ENCODE peak calls at places on chromosomes 12 and 14, in four cellular contexts. Z is IMR-90; F is CD8-positive, alpha-beta memory T cell; R is Caco-2. H is an unnamed sample. For H3K9me3 and H3K36me3, the result is how much of the 10 kb centered on the place peaks cover.

GRCh38 chr12:103140217-103140616 is 182.7 kb downstream of the ASCL1 start:
- DNase-seq in Z (no peak), F (no peak), R (no peak), H (no peak)

GRCh38 chr14:92637228-92637627 is 111.2 kb downstream of the LGMN start:
- DNase-seq in Z (peak), F (no peak), R (no peak), H (no peak)

GRCh38 chr14:98864211-98864610 is 407.8 kb downstream of the BCL11B start:
- DNase-seq in Z (no peak), F (no peak), R (no peak), H (no peak)

GRCh38 chr14:77208266-77208978 is 26.8 kb downstream of the TMEM63C start:
- DNase-seq in Z (peak), F (peak), R (peak), H (peak)

GRCh38 chr12:131965073-131965472 is 15.3 kb downstream of the EP400 start:
- DNase-seq in Z (peak), F (no peak), R (no peak), H (no peak)

GRCh38 chr12:75812341-75813018 is 219.1 kb downstream of the PHLDA1 start:
- DNase-seq in Z (peak), F (no peak), R (no peak), H (peak)

GRCh38 chr14:80055912-80056801 is 155.1 kb downstream of the DIO2 start:
- DNase-seq in Z (peak), F (no peak), R (peak), H (no peak)

GRCh38 chr14:73295198-73295796 is 58.0 kb downstream of the PAPLN start:
- DNase-seq in Z (peak), F (peak), R (peak), H (no peak)

GRCh38 chr12:18718462-18718861 is 19.4 kb downstream of the PLCZ1 start:
- DNase-seq in Z (no peak), F (no peak), R (no peak), H (no peak)

GRCh38 chr12:1595026-1595561 is 713 bp upstream of the FBXL14 start:
- DNase-seq in Z (no peak), F (no peak), R (no peak), H (no peak)

GRCh38 chr12:46517579-46517962 is 145.0 kb upstream of the SLC38A2 start:
- DNase-seq in Z (no peak), F (no peak), R (no peak), H (no peak)

GRCh38 chr14:44846232-44846824 is 115.4 kb downstream of the KLHL28 start:
- DNase-seq in Z (peak), F (peak), R (peak), H (no peak)

GRCh38 chr14:89428556-89429196 is 11.6 kb upstream of the FOXN3 start:
- DNase-seq in Z (peak), F (no peak), R (peak), H (peak)

GRCh38 chr12:77940011-77940423 is 109.3 kb downstream of the NAV3 start:
- DNase-seq in Z (peak), F (no peak), R (peak), H (peak)

GRCh38 chr12:48865441-48866290 is at the start of gene RND1:
- DNase-seq in Z (peak), F (peak), R (peak), H (peak)

GRCh38 chr14:81205639-81206038 is 15.1 kb downstream of the GTF2A1 start:
- DNase-seq in Z (peak), F (no peak), R (no peak), H (no peak)

GRCh38 chr12:91361864-91362263 is 179.2 kb upstream of the DCN start:
- DNase-seq in Z (peak), F (peak), R (peak), H (no peak)

GRCh38 chr14:44041700-44042099 is 465.4 kb downstream of the FSCB start:
- DNase-seq in Z (no peak), F (no peak), R (no peak), H (no peak)

GRCh38 chr14:50985124-50985815 is 41.0 kb upstream of the PYGL start:
- DNase-seq in Z (no peak), F (no peak), R (no peak), H (no peak)

GRCh38 chr14:86217523-86217922 is 687.6 kb downstream of the FLRT2 start:
- DNase-seq in Z (no peak), F (no peak), R (no peak), H (no peak)

GRCh38 chr12:31970199-31970598 is 11.0 kb downstream of the RESF1 start:
- DNase-seq in Z (no peak), F (no peak), R (no peak), H (no peak)

GRCh38 chr12:112130461-112130998 is 5.2 kb downstream of the TRAFD1 start:
- DNase-seq in Z (peak), F (peak), R (no peak), H (no peak)

GRCh38 chr14:90438841-90439240 is 42.0 kb downstream of the CALM1 start:
- DNase-seq in Z (no peak), F (no peak), R (no peak), H (no peak)

GRCh38 chr14:22151091-22151490 is 437.9 kb downstream of the DAD1 start:
- DNase-seq in Z (no peak), F (no peak), R (no peak), H (no peak)

GRCh38 chr12:27969011-27969900 is 3.3 kb downstream of the PTHLH start:
- DNase-seq in Z (peak), F (no peak), R (peak), H (no peak)

GRCh38 chr12:57655541-57656240 is 22.7 kb upstream of the B4GALNT1 start:
- DNase-seq in Z (no peak), F (no peak), R (no peak), H (no peak)

GRCh38 chr14:87013583-87013982 is 979.4 kb downstream of the GALC start:
- DNase-seq in Z (peak), F (no peak), R (no peak), H (no peak)

GRCh38 chr14:52327374-52328226 is 13.5 kb downstream of the PTGER2 start:
- DNase-seq in Z (peak), F (no peak), R (no peak), H (no peak)

GRCh38 chr12:106276032-106276728 is 26.4 kb upstream of the TCP11L2 start:
- DNase-seq in Z (no peak), F (no peak), R (no peak), H (no peak)

GRCh38 chr14:69780092-69780491 is 13.2 kb downstream of the SRSF5 start:
- DNase-seq in Z (no peak), F (no peak), R (no peak), H (no peak)

GRCh38 chr12:27493260-27493935 is 30.6 kb upstream of the PPFIBP1 start:
- DNase-seq in Z (peak), F (no peak), R (no peak), H (no peak)

GRCh38 chr12:2750185-2750584 is 44.6 kb upstream of the FKBP4 start:
- DNase-seq in Z (no peak), F (no peak), R (no peak), H (no peak)

GRCh38 chr12:122862872-122863701 is 27.8 kb downstream of the HIP1R start:
- DNase-seq in Z (no peak), F (no peak), R (peak), H (no peak)

GRCh38 chr14:35197015-35197414 is 74.7 kb downstream of the PRORP start:
- DNase-seq in Z (peak), F (no peak), R (no peak), H (no peak)

GRCh38 chr14:69997849-69998248 is 118.6 kb downstream of the SMOC1 start:
- DNase-seq in Z (peak), F (no peak), R (no peak), H (peak)

DNA sequence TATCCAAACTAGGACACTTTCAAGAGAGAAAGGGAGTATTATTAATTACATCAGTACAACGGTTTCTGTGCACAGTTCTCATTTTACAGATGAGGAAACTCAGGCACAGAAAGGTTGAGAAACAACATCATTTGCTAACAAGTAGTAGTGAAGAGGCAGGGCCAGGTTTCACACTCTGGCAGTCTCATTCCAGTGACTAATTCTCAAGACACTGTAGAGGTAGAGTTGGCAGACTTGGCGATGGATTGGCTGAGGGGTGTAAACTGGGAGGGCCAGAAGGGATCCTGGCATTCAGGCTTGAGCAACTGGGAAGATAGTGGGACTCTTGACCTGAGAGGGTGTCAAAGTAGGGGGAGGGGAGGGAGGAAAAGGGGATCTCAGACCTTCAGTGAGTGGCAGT is 73.8 kb upstream of the BDKRB2 start:
- DNase-seq in Z (peak), F (no peak), R (no peak), H (peak)
- H3K4me3 ChIP-seq in Z (no peak), F (no peak), R (no peak), H (no peak)

DNA sequence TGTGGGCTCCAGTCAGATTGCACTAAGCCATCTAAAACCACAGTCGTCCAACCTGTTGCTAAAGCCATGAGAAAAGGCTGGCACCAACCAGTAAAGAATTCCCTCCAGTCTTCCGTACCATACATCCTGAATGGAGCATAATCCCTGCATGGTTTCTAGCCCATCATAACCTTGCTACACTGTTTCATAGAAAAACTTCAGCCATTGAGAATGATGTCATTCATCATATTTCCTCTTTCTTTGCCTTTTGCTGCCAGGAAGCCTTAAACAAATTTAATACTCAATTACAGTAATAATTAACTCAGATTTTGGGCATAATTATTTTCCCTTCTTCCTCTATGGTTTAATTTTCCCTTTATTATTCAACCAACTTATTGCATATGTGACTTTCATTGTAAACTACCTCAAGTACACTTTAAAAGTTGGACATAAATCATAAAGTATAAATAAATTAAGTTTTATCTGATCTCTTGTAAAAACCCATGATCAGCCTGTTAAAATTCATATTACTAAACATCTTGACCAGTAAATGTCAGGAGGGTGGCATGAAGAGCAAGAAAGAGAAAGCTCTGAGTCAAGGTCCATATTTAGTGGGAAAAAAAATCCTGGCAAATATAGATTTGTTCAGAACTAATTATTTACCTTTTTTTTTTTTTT is 264.7 kb downstream of the ZFP36L1 start:
- DNase-seq in Z (no peak), F (no peak), R (no peak), H (no peak)
- H3K9me3 ChIP-seq in Z (under half), F (under half), R (under half), H (under half)

GRCh38 chr12:62379026-62379722 is 87.5 kb upstream of the MON2 start:
- DNase-seq in Z (peak), F (no peak), R (no peak), H (no peak)

GRCh38 chr12:62379723-62380045 is 86.9 kb upstream of the MON2 start:
- DNase-seq in Z (no peak), F (no peak), R (no peak), H (no peak)

GRCh38 chr12:62382526-62382925 is 84.1 kb upstream of the MON2 start:
- DNase-seq in Z (no peak), F (no peak), R (no peak), H (no peak)
- H3K36me3 ChIP-seq in Z (under half), F (under half), R (under half), H (under half)

GRCh38 chr14:60331201-60332045 is 82.4 kb downstream of the PPM1A start:
- DNase-seq in Z (peak), F (peak), R (peak), H (peak)
- H3K4me3 ChIP-seq in Z (peak), F (peak), R (peak), H (peak)

GRCh38 chr12:34301251-34302130 is 279.2 kb downstream of the ALG10 start:
- DNase-seq in Z (no peak), F (no peak), R (no peak), H (no peak)
- H3K9me3 ChIP-seq in Z (half or more), F (under half), R (under half), H (under half)

GRCh38 chr12:121246893-121247557 is 37.1 kb downstream of the P2RX4 start:
- DNase-seq in Z (no peak), F (no peak), R (no peak), H (no peak)
- H3K36me3 ChIP-seq in Z (under half), F (under half), R (under half), H (under half)

GRCh38 chr12:100253437-100253836 is 13.4 kb downstream of the DEPDC4 start:
- DNase-seq in Z (no peak), F (no peak), R (no peak), H (no peak)
- H3K4me3 ChIP-seq in Z (no peak), F (no peak), R (no peak), H (no peak)